ENCODE peak calls at places on chromosome 16, in four cellular contexts. Q is uterus, N is BJ, I is PC-9. Y is an unnamed sample.

GRCh38 chr16:81623365-81624102 is 155.6 kb upstream of the PLCG2 start:
- DNase-seq in Q (no peak), I (peak), N (no peak), Y (no peak)

GRCh38 chr16:46620265-46621005 is 744 bp downstream of the SHCBP1 start:
- DNase-seq in Q (no peak), I (no peak), N (no peak), Y (no peak)

GRCh38 chr16:12546918-12547607 is 256.6 kb downstream of the CPPED1 start:
- DNase-seq in I (no peak), N (no peak), Q (no peak), Y (no peak)

GRCh38 chr16:19810817-19811731 is 73.6 kb downstream of the GPRC5B start:
- DNase-seq in N (peak), I (peak), Q (no peak), Y (peak)

GRCh38 chr16:79607587-79607986 is 7.0 kb upstream of the MAF start:
- DNase-seq in N (no peak), I (no peak), Q (peak), Y (no peak)

GRCh38 chr16:69535123-69536050 is 30.4 kb upstream of the NFAT5 start:
- DNase-seq in Q (no peak), I (no peak), N (peak), Y (no peak)

GRCh38 chr16:15643453-15644305 is 725 bp upstream of the MARF1 start:
- DNase-seq in N (no peak), I (peak), Q (peak), Y (no peak)

GRCh38 chr16:56539667-56540066 is 19.8 kb upstream of the BBS2 start:
- DNase-seq in I (no peak), N (no peak), Q (no peak), Y (no peak)

GRCh38 chr16:29876578-29877249 is 13.7 kb upstream of the CDIPT start:
- DNase-seq in N (no peak), I (no peak), Q (no peak), Y (no peak)

GRCh38 chr16:22372882-22373661 is 1.3 kb downstream of the CDR2 start:
- DNase-seq in N (no peak), Q (no peak), I (no peak), Y (no peak)

GRCh38 chr16:533391-534088 is 6.0 kb downstream of the CAPN15 start:
- DNase-seq in I (no peak), N (no peak), Q (no peak), Y (no peak)

GRCh38 chr16:23302045-23302956 is at the start of gene SCNN1B:
- DNase-seq in Q (no peak), I (peak), N (no peak), Y (no peak)

GRCh38 chr16:74562117-74562516 is 44.8 kb downstream of the GLG1 start:
- DNase-seq in Q (no peak), I (no peak), N (no peak), Y (no peak)

GRCh38 chr16:3841729-3842508 is 38.6 kb downstream of the CREBBP start:
- DNase-seq in I (no peak), Q (no peak), N (no peak), Y (no peak)

GRCh38 chr16:72427001-72427785 is 255.2 kb upstream of the PMFBP1 start:
- DNase-seq in N (no peak), Q (no peak), I (no peak), Y (no peak)

GRCh38 chr16:2366660-2367309 is 26.3 kb upstream of the ABCA3 start:
- DNase-seq in N (no peak), Q (no peak), I (no peak), Y (no peak)
- H3K4me3 ChIP-seq in N (no peak), Q (no peak), I (no peak), Y (no peak)

DNA sequence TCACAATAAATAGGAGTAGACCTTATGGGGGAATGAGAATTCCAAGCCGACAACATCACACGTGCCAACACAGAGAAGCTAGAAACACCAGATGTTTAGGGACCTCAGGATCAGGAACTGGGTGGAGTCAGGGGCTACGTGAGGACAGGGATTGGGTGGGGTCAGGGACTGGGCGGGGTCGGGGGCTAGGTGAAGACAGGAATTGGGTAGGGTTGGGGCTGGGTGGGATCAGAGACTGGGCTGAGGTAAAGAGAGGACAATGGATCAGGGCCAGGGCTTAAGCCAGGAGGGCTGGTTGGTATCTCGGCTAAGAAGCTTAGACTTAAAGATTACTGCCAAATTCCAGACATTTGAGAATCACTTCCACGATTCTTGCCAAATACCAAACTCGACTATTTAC is 11.6 kb downstream of the TEKT5 start:
- DNase-seq in N (no peak), Q (no peak), I (no peak), Y (no peak)
- TF ChIP-seq CTCF in N (no peak), Q (no peak), I (no peak), Y (no peak)

GRCh38 chr16:88634994-88635670 is 3.2 kb upstream of the IL17C start:
- DNase-seq in N (no peak), I (no peak), Q (no peak), Y (no peak)
- H3K4me3 ChIP-seq in N (peak), I (no peak), Q (no peak), Y (peak)

DNA sequence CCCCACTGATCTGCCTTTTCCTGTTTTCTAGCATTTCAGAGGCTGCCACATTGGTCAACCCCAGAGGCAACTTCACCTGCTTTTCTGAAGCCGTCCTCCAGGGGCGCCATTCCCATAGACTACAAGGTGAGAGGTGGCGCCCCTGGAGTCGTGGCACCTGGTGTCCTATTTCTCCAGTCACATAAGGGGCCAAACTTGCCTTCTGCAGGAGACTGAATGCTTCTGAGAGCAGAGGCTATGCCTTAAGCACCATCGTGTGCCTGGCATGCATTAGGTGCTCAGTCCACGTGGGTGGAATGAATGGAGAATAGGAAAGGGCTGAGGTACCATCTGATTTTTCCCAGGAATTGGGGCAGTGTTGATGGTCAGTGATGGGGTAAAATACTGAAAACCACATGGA is 164.8 kb downstream of the HAPSTR1 start:
- DNase-seq in I (no peak), N (no peak), Q (no peak), Y (no peak)
- TF ChIP-seq CTCF in I (peak), N (peak), Q (no peak), Y (peak)

Y was measured in epithelial cell of proximal tubule.